ENCODE peak calls at places on chromosomes 3 and 15, in five cellular contexts. One of them, this sample, is unnamed.

GRCh38 chr15:75229191-75230015 is 27.7 kb downstream of the C15orf39 start:
- DNase-seq in HEK293T: no peak
- DNase-seq in EL: no peak
- DNase-seq in lung microvascular endothelial cell: no peak
- DNase-seq in endothelial cell of umbilical vein: no peak
- DNase-seq in this sample: no peak

GRCh38 chr3:42490243-42490642 is 12.2 kb upstream of the VIPR1 start:
- DNase-seq in lung microvascular endothelial cell: no peak
- DNase-seq in HEK293T: no peak
- DNase-seq in endothelial cell of umbilical vein: peak
- DNase-seq in EL: peak
- DNase-seq in this sample: peak

GRCh38 chr3:177995733-177996085 is 540.5 kb upstream of the KCNMB2 start:
- DNase-seq in endothelial cell of umbilical vein: no peak
- DNase-seq in EL: no peak
- DNase-seq in HEK293T: no peak
- DNase-seq in lung microvascular endothelial cell: no peak
- DNase-seq in this sample: no peak

GRCh38 chr3:15439476-15439875 is 12.1 kb downstream of the EAF1 start:
- DNase-seq in lung microvascular endothelial cell: no peak
- DNase-seq in EL: no peak
- DNase-seq in endothelial cell of umbilical vein: no peak
- DNase-seq in HEK293T: no peak
- DNase-seq in this sample: peak

GRCh38 chr15:41939986-41940385 is 32.4 kb downstream of the EHD4 start:
- DNase-seq in endothelial cell of umbilical vein: no peak
- DNase-seq in HEK293T: no peak
- DNase-seq in lung microvascular endothelial cell: no peak
- DNase-seq in EL: no peak
- DNase-seq in this sample: no peak

GRCh38 chr3:112084980-112085697 is 1.1 kb upstream of the C3orf52 start:
- DNase-seq in HEK293T: no peak
- DNase-seq in lung microvascular endothelial cell: no peak
- DNase-seq in EL: no peak
- DNase-seq in endothelial cell of umbilical vein: no peak
- DNase-seq in this sample: no peak

GRCh38 chr15:91118796-91119590 is 18.9 kb downstream of the SV2B start:
- DNase-seq in endothelial cell of umbilical vein: no peak
- DNase-seq in HEK293T: no peak
- DNase-seq in EL: no peak
- DNase-seq in lung microvascular endothelial cell: no peak
- DNase-seq in this sample: no peak

GRCh38 chr3:17752441-17752840 is 10.0 kb upstream of the TBC1D5 start:
- DNase-seq in HEK293T: no peak
- DNase-seq in endothelial cell of umbilical vein: no peak
- DNase-seq in EL: no peak
- DNase-seq in lung microvascular endothelial cell: no peak
- DNase-seq in this sample: no peak

GRCh38 chr15:46442196-46442595 is 807.4 kb downstream of the SQOR start:
- DNase-seq in endothelial cell of umbilical vein: no peak
- DNase-seq in EL: peak
- DNase-seq in HEK293T: no peak
- DNase-seq in lung microvascular endothelial cell: no peak
- DNase-seq in this sample: no peak

GRCh38 chr15:53580371-53580770 is 179.1 kb downstream of the WDR72 start:
- DNase-seq in lung microvascular endothelial cell: no peak
- DNase-seq in endothelial cell of umbilical vein: peak
- DNase-seq in HEK293T: no peak
- DNase-seq in EL: no peak
- DNase-seq in this sample: no peak

GRCh38 chr3:64240445-64240844 is 15.2 kb upstream of the PRICKLE2 start:
- DNase-seq in HEK293T: no peak
- DNase-seq in lung microvascular endothelial cell: no peak
- DNase-seq in endothelial cell of umbilical vein: no peak
- DNase-seq in EL: no peak
- DNase-seq in this sample: no peak

GRCh38 chr3:142944346-142944745 is 19.1 kb downstream of the PAQR9 start:
- DNase-seq in endothelial cell of umbilical vein: no peak
- DNase-seq in EL: no peak
- DNase-seq in lung microvascular endothelial cell: no peak
- DNase-seq in HEK293T: no peak
- DNase-seq in this sample: no peak

GRCh38 chr3:170897978-170898377 is 10.5 kb downstream of the EIF5A2 start:
- DNase-seq in HEK293T: no peak
- DNase-seq in EL: no peak
- DNase-seq in lung microvascular endothelial cell: no peak
- DNase-seq in endothelial cell of umbilical vein: no peak
- DNase-seq in this sample: no peak

GRCh38 chr3:186025161-186025560 is 83.7 kb downstream of the ETV5 start:
- DNase-seq in lung microvascular endothelial cell: no peak
- DNase-seq in endothelial cell of umbilical vein: peak
- DNase-seq in EL: peak
- DNase-seq in HEK293T: no peak
- DNase-seq in this sample: peak

GRCh38 chr3:105832618-105833017 is 36.2 kb downstream of the CBLB start:
- DNase-seq in lung microvascular endothelial cell: no peak
- DNase-seq in EL: no peak
- DNase-seq in endothelial cell of umbilical vein: no peak
- DNase-seq in HEK293T: no peak
- DNase-seq in this sample: no peak

GRCh38 chr3:134656211-134656800 is 5.5 kb upstream of the KY start:
- DNase-seq in EL: no peak
- DNase-seq in lung microvascular endothelial cell: no peak
- DNase-seq in HEK293T: no peak
- DNase-seq in endothelial cell of umbilical vein: no peak
- DNase-seq in this sample: no peak

GRCh38 chr3:188558343-188559068 is 404.5 kb downstream of the LPP start:
- DNase-seq in EL: peak
- DNase-seq in endothelial cell of umbilical vein: peak
- DNase-seq in lung microvascular endothelial cell: peak
- DNase-seq in HEK293T: no peak
- DNase-seq in this sample: peak

GRCh38 chr3:123028233-123028828 is 768 bp upstream of the SEMA5B start:
- DNase-seq in endothelial cell of umbilical vein: peak
- DNase-seq in EL: peak
- DNase-seq in lung microvascular endothelial cell: peak
- DNase-seq in HEK293T: peak
- DNase-seq in this sample: peak

GRCh38 chr15:27514526-27514925 is 543.5 kb downstream of the GABRG3 start:
- DNase-seq in lung microvascular endothelial cell: no peak
- DNase-seq in endothelial cell of umbilical vein: no peak
- DNase-seq in HEK293T: no peak
- DNase-seq in EL: no peak
- DNase-seq in this sample: no peak

GRCh38 chr15:39628131-39628482 is 47.2 kb downstream of the THBS1 start:
- DNase-seq in HEK293T: no peak
- DNase-seq in lung microvascular endothelial cell: peak
- DNase-seq in EL: no peak
- DNase-seq in endothelial cell of umbilical vein: peak
- DNase-seq in this sample: peak

GRCh38 chr3:158672293-158673176 is at the start of gene LXN:
- DNase-seq in lung microvascular endothelial cell: peak
- DNase-seq in endothelial cell of umbilical vein: peak
- DNase-seq in EL: peak
- DNase-seq in HEK293T: peak
- DNase-seq in this sample: peak

GRCh38 chr3:76487446-76487845 is 552.5 kb upstream of the ROBO2 start:
- DNase-seq in HEK293T: no peak
- DNase-seq in lung microvascular endothelial cell: no peak
- DNase-seq in EL: peak
- DNase-seq in endothelial cell of umbilical vein: no peak
- DNase-seq in this sample: no peak

GRCh38 chr15:39494462-39494861 is 86.4 kb upstream of the THBS1 start:
- DNase-seq in endothelial cell of umbilical vein: no peak
- DNase-seq in HEK293T: no peak
- DNase-seq in lung microvascular endothelial cell: no peak
- DNase-seq in EL: no peak
- DNase-seq in this sample: no peak

This sample was measured in dermis blood vessel endothelial cell.